ENCODE peak calls at places on chromosomes 5 and 9, in five cellular contexts. O is tibial artery, A is left ventricle myocardium inferior, Q is AG10803, J is AG09309. Y is an unnamed sample.

GRCh38 chr9:117116084-117116483 is 298.8 kb downstream of the ASTN2 start:
- DNase-seq in O (no peak), A (no peak), Q (no peak), J (no peak), Y (no peak)

GRCh38 chr9:107016383-107016782 is 153.4 kb downstream of the ZNF462 start:
- DNase-seq in O (no peak), A (no peak), Q (no peak), J (no peak), Y (no peak)

GRCh38 chr9:116080561-116080960 is 73.0 kb upstream of the PAPPA start:
- DNase-seq in O (no peak), A (no peak), Q (no peak), J (no peak), Y (no peak)

GRCh38 chr9:126125577-126125976 is 201.1 kb upstream of the MVB12B start:
- DNase-seq in O (no peak), A (no peak), Q (peak; percentile 16), J (no peak), Y (no peak)

GRCh38 chr5:172211676-172212075 is 17.7 kb downstream of the EFCAB9 start:
- DNase-seq in O (no peak), A (no peak), Q (no peak), J (no peak), Y (no peak)

GRCh38 chr5:130270786-130271185 is 366.5 kb downstream of the CHSY3 start:
- DNase-seq in O (no peak), A (no peak), Q (no peak), J (no peak), Y (no peak)

GRCh38 chr9:117334101-117334500 is 80.8 kb downstream of the ASTN2 start:
- DNase-seq in O (no peak), A (no peak), Q (no peak), J (no peak), Y (no peak)

GRCh38 chr9:1335174-1335573 is 285.0 kb downstream of the DMRT2 start:
- DNase-seq in O (no peak), A (no peak), Q (no peak), J (no peak), Y (no peak)

GRCh38 chr9:37951671-37952579 is 48.0 kb upstream of the SLC25A51 start:
- DNase-seq in O (no peak), A (no peak), Q (no peak), J (no peak), Y (no peak)

GRCh38 chr5:172284275-172284971 is 859 bp upstream of the UBTD2 start:
- DNase-seq in O (peak; percentile 38), A (no peak), Q (peak; percentile 64), J (no peak), Y (no peak)

GRCh38 chr9:106941901-106942300 is 78.9 kb downstream of the ZNF462 start:
- DNase-seq in O (no peak), A (no peak), Q (peak; percentile 78), J (no peak), Y (no peak)

GRCh38 chr5:88555658-88556057 is 287.0 kb upstream of the TMEM161B start:
- DNase-seq in O (no peak), A (no peak), Q (no peak), J (no peak), Y (no peak)

GRCh38 chr5:160231789-160232342 is 2.6 kb downstream of the FABP6 start:
- DNase-seq in O (no peak), A (no peak), Q (no peak), J (no peak), Y (no peak)

GRCh38 chr5:159824188-159825153 is 91.8 kb upstream of the ADRA1B start:
- DNase-seq in O (no peak), A (no peak), Q (no peak), J (no peak), Y (no peak)

GRCh38 chr5:171692106-171692505 is 93.5 kb upstream of the SMIM23 start:
- DNase-seq in O (no peak), A (no peak), Q (no peak), J (no peak), Y (no peak)

GRCh38 chr5:180109920-180110319 is 38.4 kb upstream of the RNF130 start:
- DNase-seq in O (no peak), A (no peak), Q (no peak), J (no peak), Y (no peak)

GRCh38 chr5:123138774-123139173 is 49.7 kb downstream of the PRDM6 start:
- DNase-seq in O (no peak), A (no peak), Q (no peak), J (no peak), Y (no peak)

GRCh38 chr5:55533806-55534435 is 843 bp downstream of the PLPP1 start:
- DNase-seq in O (peak; percentile 42), A (no peak), Q (peak; percentile 33), J (no peak), Y (peak; percentile 48)

DNA sequence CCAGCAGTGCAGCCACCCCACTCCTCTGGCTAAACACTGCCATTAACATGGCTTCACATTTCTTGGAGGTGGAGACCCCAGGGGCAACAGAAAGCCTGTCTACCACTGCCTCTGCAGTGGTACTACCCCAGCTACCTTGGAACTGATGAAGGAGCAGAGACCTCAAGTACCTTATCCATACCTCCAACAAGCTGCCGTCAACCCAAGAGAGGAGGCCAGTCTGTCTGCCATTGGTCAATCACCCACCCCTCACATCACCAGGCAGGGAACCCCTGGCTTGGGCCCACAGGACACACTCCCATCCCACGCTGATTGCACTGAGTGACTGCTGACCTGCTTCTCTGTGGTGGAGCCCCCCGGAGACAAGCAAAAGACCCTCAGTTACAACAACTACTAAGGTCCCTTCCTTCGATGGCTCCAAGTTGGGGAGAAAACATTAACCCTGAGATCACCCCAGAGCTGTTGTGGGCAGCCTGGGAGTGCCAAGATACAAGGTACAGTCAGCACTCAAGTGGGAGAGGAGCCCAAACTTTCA is 5.6 kb downstream of the IFNA14 start:
- DNase-seq in O (no peak), A (no peak), Q (no peak), J (no peak), Y (no peak)
- H3K4me3 ChIP-seq in O (no peak overlapping the region), A (no peak overlapping the region), Q (no peak overlapping the region), J (no peak overlapping the region), Y (no peak overlapping the region)

DNA sequence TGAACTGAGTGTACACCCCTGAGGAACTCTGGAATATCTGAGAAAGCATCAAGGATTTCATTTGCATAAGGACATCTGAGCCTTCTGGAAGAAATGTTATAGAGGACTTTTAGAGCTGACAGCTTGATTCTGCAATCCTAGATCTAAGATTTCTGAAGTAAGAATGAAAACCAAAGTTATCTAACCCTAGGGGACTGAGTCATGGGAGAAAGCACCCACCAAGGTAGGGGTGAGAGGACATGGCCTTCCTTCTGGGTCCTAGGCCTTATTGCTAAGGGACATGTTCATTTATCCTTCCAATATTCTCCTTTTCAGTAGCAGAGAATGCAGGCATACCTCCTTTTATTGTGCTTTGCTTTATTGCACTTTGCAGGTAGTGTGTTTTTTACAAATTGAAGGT is 253.5 kb upstream of the SLC24A2 start:
- DNase-seq in O (no peak), A (no peak), Q (no peak), J (no peak), Y (no peak)
- TF ChIP-seq CTCF in O (no peak), A (no peak), Q (no peak), J (no peak), Y (no peak)

DNA sequence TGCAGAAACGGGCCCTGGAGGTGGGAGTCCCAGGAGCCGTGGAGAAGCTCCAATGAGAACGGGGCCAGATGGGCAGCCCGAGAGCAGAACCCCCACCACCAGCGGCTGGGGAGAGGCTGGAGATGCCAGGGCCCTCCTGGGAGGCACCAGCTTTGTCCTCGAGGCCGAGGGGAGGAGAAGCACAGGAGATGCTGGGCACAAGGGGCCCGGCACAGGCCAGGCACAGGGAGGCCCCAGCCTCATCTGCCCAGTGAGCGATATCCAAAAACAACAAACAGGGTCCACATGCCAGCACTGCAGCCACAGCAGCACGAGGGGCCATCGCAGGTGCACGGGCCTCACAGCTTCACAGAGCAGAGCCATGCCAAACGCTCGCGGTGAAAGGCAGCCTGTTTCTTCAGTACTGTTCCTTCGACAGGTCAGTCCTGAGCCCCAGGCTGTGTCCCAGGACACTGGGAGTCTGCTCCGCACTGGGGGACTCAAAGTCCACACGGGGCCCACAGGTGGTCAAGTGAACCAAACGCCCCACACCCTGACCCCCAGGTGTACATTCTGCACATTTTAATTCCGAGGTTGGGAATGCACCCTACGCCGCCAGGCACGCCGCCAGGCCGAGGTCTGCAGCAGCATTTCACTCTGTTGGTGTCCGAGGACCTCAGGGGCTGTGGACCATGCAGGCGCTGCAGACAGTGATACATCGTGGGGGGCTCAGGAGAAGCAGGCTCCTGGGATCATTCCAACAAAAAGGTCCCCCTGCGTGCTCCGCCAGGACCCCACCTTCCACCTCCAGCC is 9.5 kb downstream of the LPCAT1 start:
- DNase-seq in O (peak; percentile 15), A (peak; percentile 7), Q (no peak), J (no peak), Y (no peak)
- H3K4me3 ChIP-seq in O (no peak overlapping the region), A (no peak overlapping the region), Q (no peak overlapping the region), J (no peak overlapping the region), Y (no peak overlapping the region)

DNA sequence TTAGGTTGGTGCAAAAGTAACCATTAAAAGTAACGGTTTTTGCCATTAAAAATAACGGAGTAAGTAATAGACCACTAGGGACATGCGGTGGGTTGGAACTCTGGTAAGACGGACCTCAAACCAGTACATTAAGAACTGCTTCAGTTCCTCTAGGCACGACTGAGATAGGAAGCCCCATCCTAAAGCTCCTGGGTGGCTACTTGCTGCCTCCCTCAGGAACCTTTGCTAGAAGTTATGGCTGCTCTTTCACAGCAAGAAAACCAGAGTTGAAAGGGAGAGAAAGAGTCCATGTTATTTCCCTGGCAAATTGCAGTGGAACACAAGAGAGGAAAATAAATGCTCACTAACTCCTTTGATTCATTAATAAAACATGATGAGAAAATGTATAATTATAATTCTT is 47.6 kb downstream of the MCTP1 start:
- DNase-seq in O (no peak), A (no peak), Q (no peak), J (no peak), Y (no peak)
- TF ChIP-seq CTCF in O (no peak), A (no peak), Q (no peak), J (peak; percentile 3), Y (no peak)

DNA sequence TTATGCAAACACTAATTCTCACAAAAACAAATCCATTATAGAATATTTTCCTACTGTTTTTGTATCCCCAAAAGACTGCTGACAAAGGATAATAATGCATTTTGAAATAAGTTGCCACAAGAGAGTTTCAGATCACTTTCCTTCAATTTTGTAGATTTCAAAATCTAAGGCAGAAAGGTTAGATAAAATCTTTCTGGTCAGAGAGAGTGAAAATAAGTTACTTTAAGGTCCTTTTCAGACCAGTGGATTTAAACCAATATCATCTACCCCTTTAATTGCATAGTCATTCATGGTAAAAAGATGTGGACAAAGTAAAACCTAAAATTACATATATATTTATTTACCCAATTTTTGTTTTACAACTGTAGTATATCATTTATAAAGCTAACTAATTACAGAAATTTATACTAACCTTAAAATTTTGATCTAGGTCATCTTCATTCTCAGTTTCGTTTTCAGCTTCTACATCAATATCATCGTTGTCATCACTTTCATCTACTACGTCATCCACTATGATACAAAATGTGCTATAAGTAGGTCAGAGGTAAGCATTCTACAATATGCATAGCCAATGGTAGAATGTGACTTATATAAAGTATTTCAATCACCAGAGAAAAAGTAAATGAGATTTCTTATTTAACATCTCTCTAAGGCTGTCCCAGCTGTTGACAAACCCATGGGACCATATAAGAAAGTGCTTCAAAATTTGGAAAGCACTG is 95.7 kb downstream of the AGTPBP1 start:
- DNase-seq in O (no peak), A (no peak), Q (no peak), J (no peak), Y (no peak)
- H3K4me3 ChIP-seq in O (no peak overlapping the region), A (no peak overlapping the region), Q (no peak overlapping the region), J (no peak overlapping the region), Y (no peak overlapping the region)

DNA sequence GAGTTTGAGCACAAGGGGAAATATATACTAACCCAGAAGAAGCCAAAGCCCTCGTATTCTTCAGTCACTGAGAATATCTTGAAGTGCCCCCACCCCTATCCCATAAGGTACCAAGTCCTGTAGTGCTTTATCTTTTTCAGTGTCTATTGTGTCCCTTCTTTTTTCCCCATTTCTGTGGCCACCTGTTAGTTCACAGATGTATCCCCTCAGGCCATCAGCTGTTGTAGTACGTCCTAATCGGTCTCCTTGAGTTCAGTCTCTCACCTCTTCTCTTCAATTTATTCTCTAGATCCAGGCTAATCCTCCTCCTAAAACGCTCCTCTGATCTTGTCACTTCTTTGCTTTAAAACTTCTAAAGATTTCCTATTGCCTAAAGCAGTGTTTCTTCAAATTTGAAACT is 10.4 kb downstream of the RGS7BP start:
- DNase-seq in O (no peak), A (no peak), Q (no peak), J (no peak), Y (no peak)
- TF ChIP-seq CTCF in O (no peak), A (no peak), Q (no peak), J (no peak), Y (no peak)